ENCODE peak calls at places on chromosomes 3 and 15, in five cellular contexts. F is non-pigmented ciliary epithelial cell; C is activated T-cell treated with anti-CD3 and anti-CD28 coated beads, Interleukin-2, amount 50 U/mL, for 1 hour; J is left cardiac atrium; G is psoas muscle. L is an unnamed sample.

GRCh38 chr15:59647085-59647484 is 10.2 kb downstream of the GTF2A2 start:
- DNase-seq in F (no peak), C (no peak), J (no peak), G (no peak), L (no peak)

GRCh38 chr15:99404454-99404853 is 153.2 kb downstream of the LRRC28 start:
- DNase-seq in F (no peak), C (no peak), J (no peak), G (no peak), L (no peak)

GRCh38 chr3:2837233-2837632 is 272.9 kb downstream of the IL5RA start:
- DNase-seq in F (no peak), C (no peak), J (no peak), G (no peak), L (no peak)

GRCh38 chr3:30286007-30286669 is 320.3 kb upstream of the TGFBR2 start:
- DNase-seq in F (peak), C (no peak), J (peak), G (peak), L (peak)

GRCh38 chr3:13332158-13332557 is 88.0 kb downstream of the NUP210 start:
- DNase-seq in F (no peak), C (no peak), J (no peak), G (no peak), L (peak)

GRCh38 chr15:57146394-57147140 is 228.1 kb downstream of the TCF12 start:
- DNase-seq in F (no peak), C (no peak), J (no peak), G (no peak), L (no peak)

GRCh38 chr3:56894912-56895431 is 93.2 kb upstream of the ARHGEF3 start:
- DNase-seq in F (peak), C (no peak), J (peak), G (no peak), L (no peak)

GRCh38 chr3:17065315-17065714 is 180.6 kb downstream of the PLCL2 start:
- DNase-seq in F (no peak), C (no peak), J (no peak), G (no peak), L (no peak)

GRCh38 chr3:194472290-194472920 is 14.4 kb downstream of the ATP13A3 start:
- DNase-seq in F (no peak), C (no peak), J (no peak), G (no peak), L (peak)

GRCh38 chr15:93587046-93587445 is 498.0 kb upstream of the RGMA start:
- DNase-seq in F (no peak), C (no peak), J (no peak), G (no peak), L (no peak)

GRCh38 chr3:51941798-51942602 is at the start of the genes PARP3 and RRP9:
- DNase-seq in F (peak), C (peak), J (peak), G (peak), L (peak)

GRCh38 chr3:186046838-186047237 is 62.1 kb downstream of the ETV5 start:
- DNase-seq in F (no peak), C (no peak), J (no peak), G (no peak), L (no peak)

GRCh38 chr3:13539285-13539625 is 9.7 kb upstream of the FBLN2 start:
- DNase-seq in F (no peak), C (no peak), J (peak), G (no peak), L (no peak)

GRCh38 chr3:128736598-128736997 is 10.6 kb downstream of the RAB7A start:
- DNase-seq in F (no peak), C (no peak), J (no peak), G (no peak), L (no peak)

GRCh38 chr3:104604326-104605010 is 762.2 kb upstream of the ALCAM start:
- DNase-seq in F (no peak), C (no peak), J (no peak), G (no peak), L (no peak)

GRCh38 chr3:61783993-61784718 is 222.8 kb downstream of the PTPRG start:
- DNase-seq in F (peak), C (no peak), J (no peak), G (no peak), L (no peak)

GRCh38 chr3:76131396-76132153 is 346.2 kb upstream of the ZNF717 start:
- DNase-seq in F (peak), C (no peak), J (no peak), G (no peak), L (no peak)

GRCh38 chr15:76058714-76059319 is 968 bp upstream of the TMEM266 start:
- DNase-seq in F (no peak), C (no peak), J (no peak), G (no peak), L (peak)

GRCh38 chr3:191139771-191140170 is 59.3 kb upstream of the OSTN start:
- DNase-seq in F (no peak), C (no peak), J (no peak), G (no peak), L (no peak)

GRCh38 chr3:192906940-192907339 is 10.7 kb downstream of the MB21D2 start:
- DNase-seq in F (no peak), C (no peak), J (no peak), G (no peak), L (no peak)

GRCh38 chr3:131730581-131730980 is 227.8 kb upstream of the MRPL3 start:
- DNase-seq in F (no peak), C (no peak), J (no peak), G (no peak), L (no peak)

GRCh38 chr3:154766765-154767503 is 313.2 kb upstream of the MME start:
- DNase-seq in F (no peak), C (no peak), J (no peak), G (no peak), L (no peak)

GRCh38 chr3:160016972-160017371 is 28.3 kb downstream of the IL12A start:
- DNase-seq in F (no peak), C (no peak), J (no peak), G (no peak), L (no peak)

GRCh38 chr15:63067976-63068743 is 25.6 kb downstream of the TPM1 start:
- DNase-seq in F (no peak), C (no peak), J (no peak), G (no peak), L (no peak)

GRCh38 chr3:147962408-147963164 is 553.4 kb downstream of the ZIC1 start:
- DNase-seq in F (no peak), C (no peak), J (no peak), G (no peak), L (no peak)

GRCh38 chr3:127112796-127113570 is 79.9 kb upstream of the PRR23E start:
- DNase-seq in F (no peak), C (no peak), J (no peak), G (no peak), L (no peak)

GRCh38 chr3:193869221-193870201 is 266.4 kb upstream of the HES1 start:
- DNase-seq in F (peak), C (no peak), J (peak), G (peak), L (no peak)

GRCh38 chr15:46297766-46298165 is 662.9 kb downstream of the SQOR start:
- DNase-seq in F (no peak), C (no peak), J (no peak), G (no peak), L (no peak)

GRCh38 chr3:129121016-129121791 is 400 bp downstream of the RAB43 start:
- DNase-seq in F (no peak), C (no peak), J (no peak), G (peak), L (no peak)

GRCh38 chr15:44427756-44428724 is 611 bp downstream of the CTDSPL2 start:
- DNase-seq in F (peak), C (no peak), J (no peak), G (no peak), L (peak)

GRCh38 chr3:177569823-177570657 is 372.8 kb upstream of the TBL1XR1 start:
- DNase-seq in F (no peak), C (no peak), J (no peak), G (no peak), L (no peak)

GRCh38 chr3:133040696-133041523 is 2.7 kb downstream of the TMEM108 start:
- DNase-seq in F (peak), C (no peak), J (peak), G (peak), L (peak)

GRCh38 chr15:25087137-25087536 is 132.3 kb downstream of the SNRPN start:
- DNase-seq in F (no peak), C (no peak), J (no peak), G (no peak), L (no peak)

GRCh38 chr3:134353831-134354611 is 20.2 kb downstream of the AMOTL2 start:
- DNase-seq in F (no peak), C (no peak), J (peak), G (no peak), L (peak)

GRCh38 chr15:63402498-63403253 is 21.0 kb upstream of the CA12 start:
- DNase-seq in F (no peak), C (no peak), J (no peak), G (no peak), L (no peak)

GRCh38 chr3:97636465-97636864 is 128.1 kb upstream of the ARL6 start:
- DNase-seq in F (no peak), C (no peak), J (no peak), G (no peak), L (no peak)

GRCh38 chr3:42148982-42149432 is 57.9 kb downstream of the TRAK1 start:
- DNase-seq in F (peak), C (no peak), J (peak), G (peak), L (peak)

GRCh38 chr3:173529062-173529711 is 131.6 kb downstream of the NLGN1 start:
- DNase-seq in F (no peak), C (no peak), J (no peak), G (no peak), L (peak)

GRCh38 chr15:69489101-69489571 is 36.5 kb downstream of the RPLP1 start:
- DNase-seq in F (no peak), C (no peak), J (no peak), G (no peak), L (no peak)